ENCODE peak calls at places on chromosome 20, in eight cellular contexts. D is H4; K is NCI-H187 treated with DMSO at 0.1 percent for 48 hours; P is right lobe of liver; J is stimulated activated CD4-positive, alpha-beta T cell treated with anti-CD3 and anti-CD28 coated beads, Interleukin-4, amount 100 ng/mL, for 24 hours; B is HS-5; F is hippocampal formation; L is AG09319. Z is an unnamed sample.

GRCh38 chr20:64234291-64234791 is 21.2 kb upstream of the PCMTD2 start:
- DNase-seq in D (no peak), K (no peak), P (no peak), J (no peak), B (no peak), F (no peak), L (no peak), Z (no peak)

GRCh38 chr20:34397096-34397495 is 34.0 kb downstream of the ITCH start:
- DNase-seq in D (no peak), K (no peak), P (no peak), J (no peak), B (no peak), F (no peak), L (no peak), Z (no peak)

GRCh38 chr20:33947709-33948295 is 45.9 kb upstream of the RALY start:
- DNase-seq in D (peak; percentile 47), K (no peak), P (no peak), J (peak; percentile 42), B (no peak), F (no peak), L (no peak), Z (no peak)

GRCh38 chr20:46119028-46119546 is 973 bp downstream of the CD40 start:
- DNase-seq in D (no peak), K (no peak), P (peak; percentile 20), J (no peak), B (no peak), F (no peak), L (no peak), Z (no peak)

GRCh38 chr20:63495771-63496403 is 3.0 kb downstream of the EEF1A2 start:
- DNase-seq in D (no peak), K (no peak), P (peak; percentile 73), J (peak; percentile 79), B (no peak), F (peak; percentile 50), L (no peak), Z (peak; percentile 41)

GRCh38 chr20:58953050-58953449 is 28.0 kb upstream of the NELFCD start:
- DNase-seq in D (no peak), K (no peak), P (no peak), J (no peak), B (no peak), F (no peak), L (no peak), Z (no peak)

GRCh38 chr20:52191436-52192295 is at the start of gene ZFP64:
- DNase-seq in D (peak; percentile 65), K (peak; percentile 8), P (peak; percentile 85), J (peak; percentile 75), B (peak; percentile 99), F (peak; percentile 88), L (peak; percentile 41), Z (peak; percentile 88)

GRCh38 chr20:18496042-18496441 is 983 bp downstream of the RBBP9 start:
- DNase-seq in D (no peak), K (no peak), P (peak; percentile 64), J (no peak), B (no peak), F (no peak), L (no peak), Z (no peak)

GRCh38 chr20:45835230-45836224 is 1.9 kb downstream of the SNX21 start:
- DNase-seq in D (no peak), K (no peak), P (no peak), J (no peak), B (peak; percentile 86), F (no peak), L (peak; percentile 78), Z (no peak)

GRCh38 chr20:682123-682522 is 6.5 kb upstream of the SCRT2 start:
- DNase-seq in D (no peak), K (no peak), P (no peak), J (no peak), B (no peak), F (no peak), L (no peak), Z (no peak)

GRCh38 chr20:51258582-51259175 is 235.8 kb upstream of the KCNG1 start:
- DNase-seq in D (no peak), K (no peak), P (no peak), J (no peak), B (peak; percentile 52), F (no peak), L (no peak), Z (no peak)

GRCh38 chr20:46954490-46955038 is 59.9 kb downstream of the EYA2 start:
- DNase-seq in D (peak; percentile 95), K (no peak), P (no peak), J (no peak), B (peak; percentile 97), F (no peak), L (peak; percentile 59), Z (no peak)

GRCh38 chr20:32553618-32554017 is 31.5 kb downstream of the NOL4L start:
- DNase-seq in D (no peak), K (no peak), P (no peak), J (no peak), B (no peak), F (no peak), L (no peak), Z (no peak)

GRCh38 chr20:23513164-23513563 is 22.2 kb downstream of the CST8 start:
- DNase-seq in D (no peak), K (no peak), P (no peak), J (no peak), B (no peak), F (no peak), L (no peak), Z (no peak)

GRCh38 chr20:23061713-23062561 is 12.5 kb upstream of the THBD start:
- DNase-seq in D (peak; percentile 77), K (no peak), P (no peak), J (no peak), B (peak; percentile 50), F (no peak), L (no peak), Z (no peak)

GRCh38 chr20:57524511-57525176 is at the start of gene CTCFL:
- DNase-seq in D (no peak), K (no peak), P (no peak), J (no peak), B (no peak), F (no peak), L (no peak), Z (no peak)

GRCh38 chr20:22691369-22692118 is 107.2 kb upstream of the FOXA2 start:
- DNase-seq in D (peak; percentile 68), K (no peak), P (peak; percentile 79), J (peak; percentile 37), B (no peak), F (peak; percentile 74), L (peak; percentile 36), Z (peak; percentile 74)

GRCh38 chr20:37220796-37221195 is 40.8 kb downstream of the GHRH start:
- DNase-seq in D (no peak), K (no peak), P (no peak), J (no peak), B (no peak), F (no peak), L (peak; percentile 45), Z (no peak)

GRCh38 chr20:4136078-4136966 is 121.0 kb upstream of the RNF24 start:
- DNase-seq in D (peak; percentile 45), K (no peak), P (no peak), J (no peak), B (no peak), F (no peak), L (no peak), Z (no peak)

GRCh38 chr20:26208296-26209091 is 511.8 kb upstream of the ZNF337 start:
- DNase-seq in D (no peak), K (no peak), P (no peak), J (peak; percentile 47), B (no peak), F (no peak), L (no peak), Z (no peak)

GRCh38 chr20:46563170-46563847 is 12.9 kb upstream of the OCSTAMP start:
- DNase-seq in D (no peak), K (no peak), P (no peak), J (no peak), B (no peak), F (peak; percentile 67), L (no peak), Z (peak; percentile 74)

GRCh38 chr20:62551408-62552323 is 75.9 kb upstream of the GATA5 start:
- DNase-seq in D (no peak), K (no peak), P (no peak), J (no peak), B (no peak), F (no peak), L (no peak), Z (no peak)

GRCh38 chr20:54172532-54172855 is 1.3 kb downstream of the CYP24A1 start:
- DNase-seq in D (no peak), K (no peak), P (no peak), J (no peak), B (no peak), F (no peak), L (no peak), Z (no peak)

GRCh38 chr20:46905364-46906125 is 10.9 kb downstream of the EYA2 start:
- DNase-seq in D (no peak), K (no peak), P (no peak), J (no peak), B (no peak), F (no peak), L (no peak), Z (no peak)

GRCh38 chr20:20362774-20363435 is 5.0 kb upstream of the INSM1 start:
- DNase-seq in D (no peak), K (peak; percentile 93), P (no peak), J (no peak), B (no peak), F (peak; percentile 21), L (no peak), Z (peak; percentile 47)

GRCh38 chr20:42678895-42679294 is 510.8 kb downstream of the PTPRT start:
- DNase-seq in D (no peak), K (no peak), P (no peak), J (no peak), B (no peak), F (no peak), L (no peak), Z (no peak)

GRCh38 chr20:57389695-57390603 is 1.2 kb upstream of the RBM38 start:
- DNase-seq in D (no peak), K (no peak), P (no peak), J (peak; percentile 68), B (no peak), F (no peak), L (no peak), Z (peak; percentile 7)

Z was measured in globus pallidus.